ENCODE peak calls at places on chromosomes 1 and 21, in four cellular contexts. T is HepG2, H is A549, Z is SK-N-SH. I is an unnamed sample.

GRCh38 chr1:41954533-41954944 is 35.8 kb upstream of the HIVEP3 start:
- DNase-seq in H (no peak), T (no peak), Z (no peak), I (no peak)

GRCh38 chr1:62917805-62918204 is 133.9 kb downstream of the ATG4C start:
- DNase-seq in H (no peak), Z (no peak), T (no peak), I (no peak)

GRCh38 chr1:10529772-10530171 is 55.0 kb downstream of the PEX14 start:
- DNase-seq in T (no peak), H (no peak), Z (no peak), I (no peak)

GRCh38 chr1:110690966-110691365 is 16.2 kb upstream of the KCNA3 start:
- DNase-seq in T (no peak), H (no peak), Z (no peak), I (no peak)

GRCh38 chr1:44677201-44677520 is 2.6 kb downstream of the ARMH1 start:
- DNase-seq in T (peak), H (peak), Z (peak), I (no peak)

GRCh38 chr1:115782571-115783281 is 14.2 kb upstream of the CASQ2 start:
- DNase-seq in T (no peak), Z (no peak), H (peak), I (no peak)

GRCh38 chr1:32364836-32365235 is 2.5 kb downstream of the TSSK3 start:
- DNase-seq in H (no peak), T (no peak), Z (no peak), I (no peak)

GRCh38 chr1:157106813-157107189 is 7.2 kb upstream of the ETV3L start:
- DNase-seq in T (no peak), Z (no peak), H (no peak), I (no peak)

GRCh38 chr1:218613105-218613504 is 268.0 kb downstream of the TGFB2 start:
- DNase-seq in Z (no peak), T (no peak), H (no peak), I (no peak)

GRCh38 chr1:111988743-111989453 is 570 bp downstream of the KCND3 start:
- DNase-seq in H (no peak), Z (peak), T (no peak), I (no peak)

GRCh38 chr1:1116701-1117468 is 996 bp upstream of the C1orf159 start:
- DNase-seq in Z (peak), T (no peak), H (no peak), I (no peak)

GRCh38 chr1:167487614-167488013 is 30.7 kb downstream of the CD247 start:
- DNase-seq in H (no peak), Z (no peak), T (no peak), I (no peak)

GRCh38 chr21:41894922-41895557 is 15.9 kb upstream of the PRDM15 start:
- DNase-seq in T (no peak), Z (no peak), H (no peak), I (no peak)

GRCh38 chr1:154884868-154885706 is 15.0 kb upstream of the KCNN3 start:
- DNase-seq in Z (no peak), T (peak), H (no peak), I (no peak)

GRCh38 chr1:240998441-240999015 is 358.5 kb downstream of the RGS7 start:
- DNase-seq in H (no peak), Z (no peak), T (peak), I (no peak)

GRCh38 chr1:212432706-212433576 is at the start of gene NENF:
- DNase-seq in Z (peak), T (peak), H (peak), I (no peak)

GRCh38 chr21:25039461-25040380 is 567.6 kb downstream of the MRPL39 start:
- DNase-seq in T (no peak), H (no peak), Z (no peak), I (peak)

GRCh38 chr1:163443863-163444262 is 122.1 kb downstream of the NUF2 start:
- DNase-seq in Z (no peak), T (no peak), H (no peak), I (no peak)

GRCh38 chr1:147062951-147063350 is 109.3 kb downstream of the PRKAB2 start:
- DNase-seq in T (no peak), Z (no peak), H (no peak), I (no peak)

GRCh38 chr1:228490120-228491078 is 3.2 kb downstream of the RNF187 start:
- DNase-seq in T (no peak), Z (no peak), H (peak), I (no peak)

GRCh38 chr1:24201941-24202440 is 14.9 kb upstream of the IFNLR1 start:
- DNase-seq in T (peak), H (peak), Z (peak), I (no peak)

GRCh38 chr1:247407978-247408560 is 7.9 kb upstream of the NLRP3 start:
- DNase-seq in Z (no peak), T (no peak), H (no peak), I (no peak)

GRCh38 chr1:46380508-46380907 is 13.6 kb upstream of the FAAH start:
- DNase-seq in Z (no peak), T (no peak), H (no peak), I (no peak)

GRCh38 chr1:46380004-46380403 is 14.1 kb upstream of the FAAH start:
- DNase-seq in T (no peak), H (no peak), Z (no peak), I (no peak)
- TF ChIP-seq PBX3 in T (no peak), H (no peak), Z (no peak), I (no peak)

GRCh38 chr1:51487628-51488027 is 31.4 kb downstream of the EPS15 start:
- DNase-seq in T (no peak), H (no peak), Z (no peak), I (no peak)

GRCh38 chr1:51489472-51489871 is 29.6 kb downstream of the EPS15 start:
- DNase-seq in T (no peak), Z (no peak), H (no peak), I (no peak)

GRCh38 chr1:51482881-51483280 is 36.2 kb downstream of the EPS15 start:
- DNase-seq in H (no peak), Z (no peak), T (no peak), I (no peak)

GRCh38 chr1:51488372-51489050 is 30.6 kb downstream of the EPS15 start:
- DNase-seq in Z (peak), T (no peak), H (no peak), I (no peak)

DNA sequence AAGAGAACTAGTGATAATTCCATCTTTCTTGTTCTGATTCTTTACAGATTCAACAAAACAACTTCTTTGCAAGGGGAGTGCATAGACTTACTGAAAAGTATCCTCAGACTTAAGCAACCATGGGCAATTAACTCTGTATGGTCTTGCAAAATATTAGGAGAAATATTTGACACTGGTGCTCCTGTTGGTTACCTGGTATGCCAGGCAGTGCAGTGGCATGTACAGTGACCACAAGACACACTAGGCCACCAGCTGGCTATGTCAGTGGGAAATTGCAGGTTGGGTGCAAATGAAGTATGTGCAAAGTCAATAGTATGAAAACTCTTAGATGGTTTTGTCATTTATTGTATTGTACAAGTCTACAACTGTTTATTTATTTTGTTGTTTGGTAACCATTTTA is 34.5 kb downstream of the EPS15 start:
- DNase-seq in H (no peak), T (no peak), Z (no peak), I (no peak)
- TF ChIP-seq PBX3 in H (no peak), T (no peak), Z (no peak), I (no peak)

DNA sequence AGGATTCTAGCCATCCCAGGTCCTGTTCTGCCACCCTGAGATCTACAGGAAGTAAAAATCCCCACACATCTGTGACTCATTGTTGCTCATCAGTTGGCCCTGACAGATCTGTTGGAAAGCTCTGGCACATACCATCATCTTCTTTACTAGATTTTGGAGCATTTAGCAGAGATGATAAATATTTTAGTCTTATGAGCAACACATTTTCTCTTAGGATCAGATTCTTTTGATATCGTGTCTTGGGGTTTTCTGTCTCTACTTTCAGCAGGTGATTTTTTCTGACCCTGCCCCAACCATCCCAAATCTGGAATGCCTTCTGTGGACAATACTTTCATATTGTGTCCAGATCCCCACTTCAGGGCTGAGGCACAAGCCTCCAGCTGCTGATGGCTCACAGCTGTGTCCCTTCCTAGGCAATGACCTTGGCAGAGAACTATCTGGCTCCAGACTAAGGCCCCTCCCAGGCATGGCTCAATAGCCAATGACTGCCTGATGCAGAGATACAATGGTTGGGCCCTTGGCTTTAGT is 102.8 kb downstream of the GDAP2 start:
- DNase-seq in Z (peak), H (peak), T (peak), I (no peak)
- TF ChIP-seq PBX3 in Z (peak), H (no peak), T (no peak), I (no peak)

DNA sequence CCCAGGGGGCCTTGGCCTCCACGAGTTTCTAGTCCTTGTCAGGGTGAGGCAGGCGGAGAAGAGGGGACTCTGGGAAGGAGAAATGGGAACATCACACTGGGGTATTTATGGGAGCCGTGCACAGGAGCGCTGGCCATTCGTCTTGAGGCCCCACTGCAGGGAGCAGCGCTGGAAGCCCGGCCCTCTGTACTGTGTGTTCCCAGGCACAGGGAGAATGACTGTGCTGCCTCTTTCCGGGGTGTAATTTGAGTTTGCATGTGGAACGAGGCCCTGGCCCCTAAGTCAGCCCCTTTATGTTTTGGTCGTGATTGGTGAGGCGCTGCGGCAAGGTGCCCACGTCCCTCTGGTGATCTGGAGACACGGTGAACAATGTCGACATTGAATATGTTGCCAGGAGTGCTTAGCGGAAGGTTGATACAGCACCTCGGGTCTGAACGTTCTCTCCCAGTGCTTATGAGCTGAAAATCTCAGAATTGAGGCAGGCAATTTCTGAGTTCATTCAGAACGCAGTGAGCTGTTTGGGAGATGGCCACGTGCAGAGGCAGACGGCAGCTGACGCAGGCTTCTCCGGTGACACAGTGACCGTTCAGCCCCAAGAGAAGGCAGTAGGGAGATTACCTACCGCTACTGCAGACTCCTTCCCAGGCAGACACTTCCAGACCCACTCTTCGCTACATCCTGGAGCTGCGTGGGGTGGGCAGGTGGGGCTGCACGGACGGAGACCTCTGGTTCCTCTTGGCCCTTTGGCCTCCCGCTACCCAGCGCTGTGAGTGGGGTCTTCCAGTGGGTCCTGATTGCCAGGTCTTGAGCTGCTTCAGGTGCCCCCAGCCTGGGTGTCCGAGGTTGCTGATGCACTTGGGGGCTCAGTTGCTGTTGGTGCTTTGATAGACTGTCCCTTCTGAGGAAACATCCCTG is 265.8 kb downstream of the CAMTA1 start:
- DNase-seq in Z (no peak), T (no peak), H (no peak), I (no peak)
- TF ChIP-seq PBX3 in Z (no peak), T (no peak), H (no peak), I (no peak)

DNA sequence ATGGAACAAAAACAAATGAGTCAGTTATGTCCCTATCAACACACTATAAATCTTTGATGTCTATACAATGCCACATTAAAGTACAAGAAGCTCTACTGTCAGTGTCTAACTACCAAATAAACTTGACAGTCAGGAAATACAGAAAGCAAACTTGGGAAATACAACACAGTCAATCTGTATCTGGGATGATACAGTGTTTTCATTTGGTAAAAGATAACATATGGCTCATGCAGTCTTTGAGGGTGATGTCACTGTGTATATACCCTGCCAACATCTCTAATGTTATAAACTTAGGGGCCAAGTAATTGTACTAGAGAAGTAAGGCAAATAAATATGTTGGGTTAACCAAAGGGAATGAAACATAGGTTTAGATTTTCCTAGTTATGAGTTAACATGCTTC is 552.5 kb upstream of the ADAMTS5 start:
- DNase-seq in T (no peak), Z (no peak), H (no peak), I (no peak)
- TF ChIP-seq PBX3 in T (no peak), Z (peak), H (no peak), I (no peak)

GRCh38 chr1:206766251-206766856 is 4.2 kb upstream of the IL19 start:
- DNase-seq in T (peak), H (no peak), Z (no peak), I (peak)
- TF ChIP-seq PBX3 in T (no peak), H (no peak), Z (no peak), I (no peak)

DNA sequence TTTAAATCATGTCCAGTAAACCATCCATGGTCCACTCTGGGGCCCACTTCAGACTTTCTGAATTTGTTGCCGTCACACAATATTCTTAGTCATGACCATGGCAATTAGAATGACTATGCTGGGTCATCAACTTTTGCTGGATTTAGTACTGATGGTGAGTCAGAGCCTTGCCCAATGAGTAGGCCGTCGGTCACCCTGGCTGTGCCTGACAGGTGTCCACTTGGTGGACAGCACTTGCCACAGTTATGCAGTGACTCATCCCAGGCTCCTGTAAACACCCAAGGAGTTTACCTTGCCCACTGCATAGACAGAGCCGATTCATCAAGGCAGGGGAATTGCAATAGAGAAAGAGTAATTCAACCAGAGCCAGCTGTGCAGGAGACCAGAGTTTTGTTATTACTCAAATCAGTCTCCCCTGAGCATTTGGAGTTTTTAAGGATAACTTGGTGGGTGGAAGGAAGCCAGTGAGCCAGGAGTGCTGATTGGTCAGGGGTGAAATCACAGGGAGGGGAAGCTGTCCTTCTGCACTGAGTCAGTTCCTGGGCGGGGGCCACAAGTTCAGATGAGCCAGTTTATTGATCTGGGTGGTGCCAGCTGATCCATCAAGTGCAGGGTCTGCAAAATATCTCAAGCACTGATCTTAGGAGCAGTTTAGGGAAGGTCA is 333.8 kb downstream of the PTPRU start:
- DNase-seq in H (peak), T (peak), Z (no peak), I (no peak)
- TF ChIP-seq PBX3 in H (no peak), T (no peak), Z (peak), I (no peak)

DNA sequence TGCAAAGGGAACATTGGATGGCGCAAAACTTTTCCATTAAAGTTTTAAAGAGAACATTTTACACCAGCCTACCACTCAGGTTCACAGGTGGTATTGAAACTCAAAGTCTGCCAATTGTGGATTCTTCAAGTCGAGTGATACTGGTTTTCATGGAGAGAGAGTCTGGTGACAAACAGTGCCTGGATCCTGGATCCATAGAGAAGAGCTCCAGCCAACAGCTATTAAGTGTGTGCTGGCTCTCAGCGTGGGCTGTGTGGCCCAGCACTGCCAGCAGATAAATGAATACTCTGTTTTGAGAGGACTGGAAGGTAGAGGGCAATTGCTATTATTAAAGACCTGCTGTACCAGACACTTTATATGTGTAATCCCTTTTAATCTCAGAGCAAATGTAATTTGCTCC is 118.9 kb upstream of the SYT6 start:
- DNase-seq in H (no peak), T (no peak), Z (no peak), I (no peak)
- TF ChIP-seq PBX3 in H (no peak), T (no peak), Z (no peak), I (no peak)

I was measured in GM12878.